ENCODE peak calls at places on chromosomes 1 and 21, in four cellular contexts. P, E, J and R are unnamed samples.

GRCh38 chr1:160567858-160568682 is 11.2 kb downstream of the CD84 start:
- DNase-seq in P (no peak), E (no peak), J (no peak), R (no peak)

GRCh38 chr21:45948576-45949141 is 32.9 kb upstream of the COL6A1 start:
- DNase-seq in P (no peak), E (no peak), J (no peak), R (no peak)

GRCh38 chr1:204151562-204152309 is at the start of gene ETNK2:
- DNase-seq in P (no peak), E (peak), J (no peak), R (peak)

GRCh38 chr1:62637392-62638105 is 40.2 kb downstream of the ANGPTL3 start:
- DNase-seq in P (no peak), E (no peak), J (no peak), R (no peak)

GRCh38 chr1:18583326-18583941 is 47.2 kb upstream of the PAX7 start:
- DNase-seq in P (no peak), E (no peak), J (no peak), R (no peak)

GRCh38 chr1:93768380-93768863 is 86.8 kb upstream of the BCAR3 start:
- DNase-seq in P (no peak), E (no peak), J (no peak), R (no peak)

GRCh38 chr1:203629509-203630082 is 3.0 kb downstream of the ATP2B4 start:
- DNase-seq in P (no peak), E (no peak), J (no peak), R (peak)

GRCh38 chr1:187294421-187295201 is 465.9 kb downstream of the PLA2G4A start:
- DNase-seq in P (no peak), E (no peak), J (no peak), R (no peak)

GRCh38 chr1:26274801-26275425 is 5.0 kb upstream of the SH3BGRL3 start:
- DNase-seq in P (no peak), E (no peak), J (no peak), R (no peak)

GRCh38 chr1:2814511-2815075 is 13.1 kb upstream of the TTC34 start:
- DNase-seq in P (no peak), E (no peak), J (no peak), R (no peak)

GRCh38 chr1:58804853-58805252 is 21.0 kb upstream of the JUN start:
- DNase-seq in P (no peak), E (no peak), J (no peak), R (no peak)

GRCh38 chr1:170723518-170723917 is 59.6 kb downstream of the PRRX1 start:
- DNase-seq in P (no peak), E (no peak), J (peak), R (no peak)

GRCh38 chr1:111082421-111083192 is 57.3 kb downstream of the DRAM2 start:
- DNase-seq in P (no peak), E (no peak), J (no peak), R (no peak)

GRCh38 chr1:245019904-245020486 is 134.8 kb upstream of the KIF26B start:
- DNase-seq in P (no peak), E (no peak), J (no peak), R (no peak)
- TF ChIP-seq POLR2AphosphoS5 in P (no peak), E (no peak), J (no peak), R (no peak)

DNA sequence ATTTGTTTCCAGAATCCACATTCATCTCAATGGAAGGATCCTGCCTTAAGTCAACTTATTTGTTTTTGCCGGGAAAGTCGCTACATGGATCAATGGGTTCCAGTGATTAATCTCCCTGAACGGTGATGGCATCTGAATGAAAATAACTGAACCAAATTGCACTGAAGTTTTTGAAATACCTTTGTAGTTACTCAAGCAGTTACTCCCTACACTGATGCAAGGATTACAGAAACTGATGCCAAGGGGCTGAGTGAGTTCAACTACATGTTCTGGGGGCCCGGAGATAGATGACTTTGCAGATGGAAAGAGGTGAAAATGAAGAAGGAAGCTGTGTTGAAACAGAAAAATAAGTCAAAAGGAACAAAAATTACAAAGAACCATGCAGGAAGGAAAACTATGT is 2.6 kb downstream of the GADD45A start:
- DNase-seq in P (no peak), E (no peak), J (peak), R (no peak)
- TF ChIP-seq TAF1 in P (no peak), E (no peak), J (no peak), R (no peak)

DNA sequence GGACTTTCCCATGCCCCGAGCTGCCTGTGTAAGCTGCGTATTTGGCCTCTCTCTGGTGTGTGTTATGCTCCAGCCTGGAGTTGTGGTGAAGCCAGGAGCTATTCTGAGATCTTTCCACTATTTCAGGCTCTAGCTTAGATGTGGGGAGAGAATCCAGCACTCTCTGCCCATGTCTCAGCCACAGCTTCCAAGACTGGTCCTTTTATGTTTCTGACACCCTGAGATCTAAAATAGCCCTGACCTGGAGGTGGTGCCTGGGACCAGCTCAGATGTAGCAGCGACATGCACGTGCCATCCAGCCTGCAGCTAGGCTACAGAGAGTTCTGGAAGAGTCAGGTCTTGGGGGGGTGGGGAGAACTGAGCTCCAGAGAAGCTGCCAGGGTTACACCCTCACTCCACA is 76.5 kb downstream of the TENT5C start:
- DNase-seq in P (no peak), E (no peak), J (no peak), R (no peak)
- TF ChIP-seq POLR2A in P (no peak), E (no peak), J (no peak), R (no peak)

DNA sequence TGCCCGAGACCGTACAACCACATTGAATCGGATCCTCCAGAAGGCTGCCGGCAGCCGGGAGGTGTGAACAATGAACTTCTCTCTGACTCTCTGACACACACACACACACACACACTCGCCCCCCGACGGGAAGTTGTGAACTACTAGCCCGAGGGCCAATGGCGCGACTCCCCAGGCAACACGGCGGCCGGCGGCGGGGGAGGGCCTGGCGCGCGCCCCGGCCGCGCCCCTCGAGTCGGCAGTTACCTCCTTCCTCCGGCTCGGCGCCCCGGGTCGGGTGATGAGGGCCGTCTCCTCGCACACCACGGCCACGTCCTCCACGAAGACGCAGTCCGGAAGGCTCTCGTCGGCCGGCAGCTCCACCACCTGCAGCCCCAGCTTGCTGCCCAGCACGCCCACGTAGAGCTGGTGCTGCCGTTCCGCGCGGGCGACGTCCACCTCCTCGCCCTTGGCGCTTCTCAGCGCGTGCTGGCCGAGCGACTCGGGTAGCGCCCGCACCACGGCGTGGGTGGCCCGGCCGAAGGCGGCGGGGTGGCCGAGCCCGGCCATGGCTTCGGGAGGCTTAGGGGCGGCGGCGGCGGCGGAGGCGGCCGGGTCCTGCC is 361 bp downstream of the DDAH1 start:
- DNase-seq in P (peak), E (peak), J (peak), R (peak)
- TF ChIP-seq POLR2AphosphoS5 in P (peak), E (no peak), J (no peak), R (no peak)

GRCh38 chr1:237619553-237619952 is 271.2 kb downstream of the ZP4 start:
- DNase-seq in P (no peak), E (no peak), J (no peak), R (no peak)
- TF ChIP-seq TAF1 in P (no peak), E (no peak), J (no peak), R (no peak)

GRCh38 chr1:45510972-45511527 is 10.6 kb downstream of the PRDX1 start:
- DNase-seq in P (no peak), E (no peak), J (no peak), R (no peak)

GRCh38 chr1:45507195-45507594 is 7.1 kb downstream of the MMACHC start:
- DNase-seq in P (no peak), E (no peak), J (no peak), R (no peak)

GRCh38 chr1:45507893-45508292 is 7.8 kb downstream of the MMACHC start:
- DNase-seq in P (no peak), E (no peak), J (no peak), R (no peak)

GRCh38 chr1:45510036-45510971 is 10.2 kb downstream of the MMACHC start:
- DNase-seq in P (no peak), E (no peak), J (no peak), R (no peak)

GRCh38 chr1:45508295-45509151 is 8.4 kb downstream of the MMACHC start:
- DNase-seq in P (no peak), E (no peak), J (peak), R (no peak)
- TF ChIP-seq POLR2A in P (no peak), E (peak), J (peak), R (peak)

DNA sequence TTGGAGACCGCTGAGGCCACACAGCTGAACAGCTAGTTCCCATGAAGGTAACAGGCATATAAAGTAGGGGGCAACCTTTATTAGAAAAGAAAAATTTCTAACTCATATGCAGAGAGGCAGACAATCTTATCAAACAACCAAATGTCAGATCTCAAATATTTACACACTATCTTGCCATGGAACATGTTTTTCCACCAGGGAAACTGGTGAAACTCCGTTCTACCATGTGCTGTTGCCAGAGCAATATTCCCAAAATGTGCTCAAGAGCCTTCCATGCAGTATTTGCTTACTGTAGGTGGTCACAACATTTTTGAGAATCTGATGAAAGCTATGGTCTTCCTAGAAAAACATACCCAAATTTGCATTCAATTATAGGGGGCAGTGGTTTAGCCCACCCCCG is 143.4 kb upstream of the MAGI3 start:
- DNase-seq in P (no peak), E (no peak), J (no peak), R (no peak)
- TF ChIP-seq POLR2AphosphoS5 in P (no peak), E (no peak), J (no peak), R (no peak)